ENCODE peak calls at places on chromosomes 3 and 15, in four cellular contexts. One of them, this sample, is unnamed.

GRCh38 chr3:156480949-156481348 is 74.0 kb downstream of the SSR3 start:
- DNase-seq in Caki2: no peak
- DNase-seq in amygdala: no peak
- DNase-seq in NCI-H1092 treated with DMSO at 0.1 percent for 48 hours: no peak
- DNase-seq in this sample: no peak

GRCh38 chr3:74309716-74310115 is 304.7 kb downstream of the CNTN3 start:
- DNase-seq in Caki2: no peak
- DNase-seq in amygdala: no peak
- DNase-seq in NCI-H1092 treated with DMSO at 0.1 percent for 48 hours: no peak
- DNase-seq in this sample: no peak

GRCh38 chr3:159711560-159712333 is 276.9 kb upstream of the IL12A start:
- DNase-seq in Caki2: no peak
- DNase-seq in amygdala: no peak
- DNase-seq in NCI-H1092 treated with DMSO at 0.1 percent for 48 hours: no peak
- DNase-seq in this sample: no peak

GRCh38 chr3:111861396-111861795 is 2.3 kb downstream of the PHLDB2 start:
- DNase-seq in Caki2: no peak
- DNase-seq in amygdala: no peak
- DNase-seq in NCI-H1092 treated with DMSO at 0.1 percent for 48 hours: no peak
- DNase-seq in this sample: no peak

GRCh38 chr15:39597751-39598185 is 16.9 kb downstream of the THBS1 start:
- DNase-seq in Caki2: no peak
- DNase-seq in amygdala: no peak
- DNase-seq in NCI-H1092 treated with DMSO at 0.1 percent for 48 hours: no peak
- DNase-seq in this sample: no peak

GRCh38 chr3:157082305-157082981 is 77.5 kb downstream of the CCNL1 start:
- DNase-seq in Caki2: peak; percentile 95
- DNase-seq in amygdala: no peak
- DNase-seq in NCI-H1092 treated with DMSO at 0.1 percent for 48 hours: no peak
- DNase-seq in this sample: no peak

GRCh38 chr15:96403071-96403470 is 72.6 kb downstream of the NR2F2 start:
- DNase-seq in Caki2: no peak
- DNase-seq in amygdala: no peak
- DNase-seq in NCI-H1092 treated with DMSO at 0.1 percent for 48 hours: no peak
- DNase-seq in this sample: no peak

GRCh38 chr3:72169120-72169519 is 384.2 kb upstream of the PROK2 start:
- DNase-seq in Caki2: no peak
- DNase-seq in amygdala: no peak
- DNase-seq in NCI-H1092 treated with DMSO at 0.1 percent for 48 hours: no peak
- DNase-seq in this sample: no peak

GRCh38 chr3:12424635-12425319 is 59.5 kb upstream of the TSEN2 start:
- DNase-seq in Caki2: no peak
- DNase-seq in amygdala: no peak
- DNase-seq in NCI-H1092 treated with DMSO at 0.1 percent for 48 hours: no peak
- DNase-seq in this sample: no peak

GRCh38 chr3:23884481-23884880 is 32.3 kb downstream of the NKIRAS1 start:
- DNase-seq in Caki2: no peak
- DNase-seq in amygdala: no peak
- DNase-seq in NCI-H1092 treated with DMSO at 0.1 percent for 48 hours: no peak
- DNase-seq in this sample: no peak

GRCh38 chr15:39786444-39787056 is 3.9 kb upstream of the FSIP1 start:
- DNase-seq in Caki2: peak; percentile 51
- DNase-seq in amygdala: no peak
- DNase-seq in NCI-H1092 treated with DMSO at 0.1 percent for 48 hours: peak; percentile 58
- DNase-seq in this sample: no peak

GRCh38 chr15:29612701-29613100 is 209.6 kb downstream of the TJP1 start:
- DNase-seq in Caki2: no peak
- DNase-seq in amygdala: no peak
- DNase-seq in NCI-H1092 treated with DMSO at 0.1 percent for 48 hours: no peak
- DNase-seq in this sample: no peak

GRCh38 chr3:129442486-129442885 is 2.5 kb downstream of the IFT122 start:
- DNase-seq in Caki2: no peak
- DNase-seq in amygdala: no peak
- DNase-seq in NCI-H1092 treated with DMSO at 0.1 percent for 48 hours: no peak
- DNase-seq in this sample: no peak

GRCh38 chr3:30493912-30494311 is 112.5 kb upstream of the TGFBR2 start:
- DNase-seq in Caki2: no peak
- DNase-seq in amygdala: no peak
- DNase-seq in NCI-H1092 treated with DMSO at 0.1 percent for 48 hours: no peak
- DNase-seq in this sample: no peak

GRCh38 chr3:138941259-138941885 is 5.6 kb downstream of the FOXL2 start:
- DNase-seq in Caki2: no peak
- DNase-seq in amygdala: no peak
- DNase-seq in NCI-H1092 treated with DMSO at 0.1 percent for 48 hours: peak; percentile 9
- DNase-seq in this sample: no peak

GRCh38 chr3:118987466-118987865 is 47.2 kb downstream of the IGSF11 start:
- DNase-seq in Caki2: no peak
- DNase-seq in amygdala: peak; percentile 72
- DNase-seq in NCI-H1092 treated with DMSO at 0.1 percent for 48 hours: peak; percentile 14
- DNase-seq in this sample: peak; percentile 89

GRCh38 chr15:82647835-82648256 is 683 bp upstream of the CPEB1 start:
- DNase-seq in Caki2: no peak
- DNase-seq in amygdala: no peak
- DNase-seq in NCI-H1092 treated with DMSO at 0.1 percent for 48 hours: no peak
- DNase-seq in this sample: no peak

GRCh38 chr15:89556413-89557262 is 18.6 kb upstream of the TICRR start:
- DNase-seq in Caki2: peak; percentile 41
- DNase-seq in amygdala: peak; percentile 12
- DNase-seq in NCI-H1092 treated with DMSO at 0.1 percent for 48 hours: peak; percentile 45
- DNase-seq in this sample: peak; percentile 17

GRCh38 chr3:104887069-104887468 is 479.6 kb upstream of the ALCAM start:
- DNase-seq in Caki2: no peak
- DNase-seq in amygdala: no peak
- DNase-seq in NCI-H1092 treated with DMSO at 0.1 percent for 48 hours: no peak
- DNase-seq in this sample: no peak

GRCh38 chr15:36753173-36753572 is 173.7 kb downstream of the CDIN1 start:
- DNase-seq in Caki2: no peak
- DNase-seq in amygdala: no peak
- DNase-seq in NCI-H1092 treated with DMSO at 0.1 percent for 48 hours: no peak
- DNase-seq in this sample: no peak

GRCh38 chr3:112633757-112634156 is 7.2 kb downstream of the CCDC80 start:
- DNase-seq in Caki2: no peak
- DNase-seq in amygdala: no peak
- DNase-seq in NCI-H1092 treated with DMSO at 0.1 percent for 48 hours: peak; percentile 12
- DNase-seq in this sample: no peak

GRCh38 chr3:31829011-31829410 is 152.1 kb downstream of the OSBPL10 start:
- DNase-seq in Caki2: no peak
- DNase-seq in amygdala: no peak
- DNase-seq in NCI-H1092 treated with DMSO at 0.1 percent for 48 hours: no peak
- DNase-seq in this sample: no peak

GRCh38 chr15:59157840-59158700 is 48.6 kb upstream of the LDHAL6B start:
- DNase-seq in Caki2: no peak
- DNase-seq in amygdala: no peak
- DNase-seq in NCI-H1092 treated with DMSO at 0.1 percent for 48 hours: peak; percentile 1
- DNase-seq in this sample: no peak

GRCh38 chr15:41557673-41558399 is 1.2 kb upstream of the TYRO3 start:
- DNase-seq in Caki2: peak; percentile 93
- DNase-seq in amygdala: peak; percentile 75
- DNase-seq in NCI-H1092 treated with DMSO at 0.1 percent for 48 hours: peak; percentile 22
- DNase-seq in this sample: peak; percentile 72

GRCh38 chr15:67835349-67836133 is 4.3 kb downstream of the RNU6-1 start:
- DNase-seq in Caki2: no peak
- DNase-seq in amygdala: no peak
- DNase-seq in NCI-H1092 treated with DMSO at 0.1 percent for 48 hours: no peak
- DNase-seq in this sample: no peak

GRCh38 chr3:71951842-71952241 is 166.9 kb upstream of the PROK2 start:
- DNase-seq in Caki2: no peak
- DNase-seq in amygdala: no peak
- DNase-seq in NCI-H1092 treated with DMSO at 0.1 percent for 48 hours: no peak
- DNase-seq in this sample: no peak

GRCh38 chr3:157081681-157082210 is 78.2 kb downstream of the CCNL1 start:
- DNase-seq in Caki2: peak; percentile 99
- DNase-seq in amygdala: no peak
- DNase-seq in NCI-H1092 treated with DMSO at 0.1 percent for 48 hours: no peak
- DNase-seq in this sample: no peak

GRCh38 chr15:48644827-48645557 is 517 bp downstream of the FBN1 start:
- DNase-seq in Caki2: peak; percentile 59
- DNase-seq in amygdala: peak; percentile 73
- DNase-seq in NCI-H1092 treated with DMSO at 0.1 percent for 48 hours: peak; percentile 4
- DNase-seq in this sample: peak; percentile 75

GRCh38 chr3:72520690-72521308 is 327.4 kb downstream of the SHQ1 start:
- DNase-seq in Caki2: peak; percentile 60
- DNase-seq in amygdala: no peak
- DNase-seq in NCI-H1092 treated with DMSO at 0.1 percent for 48 hours: no peak
- DNase-seq in this sample: no peak

GRCh38 chr15:57312323-57313133 is 63.8 kb upstream of the CGNL1 start:
- DNase-seq in Caki2: peak; percentile 25
- DNase-seq in amygdala: no peak
- DNase-seq in NCI-H1092 treated with DMSO at 0.1 percent for 48 hours: no peak
- DNase-seq in this sample: no peak

This sample was measured in caudate nucleus.